ENCODE peak calls at places on chromosomes 5 and 9, in four cellular contexts. A, X, R and O are unnamed samples.

GRCh38 chr5:107658528-107658927 is 12.2 kb downstream of the EFNA5 start:
- DNase-seq in A (no peak), X (no peak), R (no peak), O (no peak)

GRCh38 chr9:35538361-35539234 is 48.7 kb downstream of the RUSC2 start:
- DNase-seq in R (no peak), A (no peak), X (no peak), O (no peak)

GRCh38 chr9:12818431-12819000 is 43.7 kb downstream of the LURAP1L start:
- DNase-seq in X (no peak), A (no peak), R (no peak), O (no peak)

GRCh38 chr9:133099726-133100517 is 21.1 kb downstream of the RALGDS start:
- DNase-seq in A (no peak), R (no peak), X (no peak), O (no peak)

GRCh38 chr5:132656774-132657355 is 1.1 kb upstream of the IL13 start:
- DNase-seq in R (no peak), A (no peak), X (no peak), O (no peak)

GRCh38 chr9:126428524-126429175 is 102.0 kb downstream of the MVB12B start:
- DNase-seq in A (no peak), X (no peak), R (no peak), O (no peak)

GRCh38 chr5:34600118-34600493 is 56.0 kb upstream of the RAI14 start:
- DNase-seq in R (no peak), A (no peak), X (no peak), O (no peak)

GRCh38 chr9:87973122-87973521 is 1.2 kb downstream of the CDK20 start:
- DNase-seq in X (no peak), A (no peak), R (no peak), O (no peak)

GRCh38 chr5:139394654-139395566 is at the start of gene PROB1:
- DNase-seq in A (no peak), X (no peak), R (no peak), O (no peak)

GRCh38 chr5:128905225-128906110 is 59.8 kb upstream of the SLC27A6 start:
- DNase-seq in X (peak), R (no peak), A (peak), O (no peak)

GRCh38 chr9:96203867-96204412 is 98.0 kb downstream of the HSD17B3 start:
- DNase-seq in A (no peak), X (no peak), R (no peak), O (no peak)

GRCh38 chr5:138448481-138449398 is 9.9 kb downstream of the REEP2 start:
- DNase-seq in R (no peak), A (no peak), X (no peak), O (no peak)

GRCh38 chr9:99931155-99931840 is 24.8 kb downstream of the STX17 start:
- DNase-seq in X (no peak), R (no peak), A (no peak), O (no peak)

GRCh38 chr9:99925542-99925941 is 19.1 kb downstream of the STX17 start:
- DNase-seq in A (no peak), R (no peak), X (no peak), O (no peak)

GRCh38 chr9:99929652-99930051 is 23.2 kb downstream of the STX17 start:
- DNase-seq in A (no peak), X (no peak), R (no peak), O (no peak)
- TF ChIP-seq HDAC6 in A (no peak), X (no peak), R (no peak), O (no peak)

GRCh38 chr9:100549048-100549447 is 28.8 kb upstream of the CAVIN4 start:
- DNase-seq in R (no peak), X (no peak), A (no peak), O (no peak)
- TF ChIP-seq HDAC6 in R (no peak), X (no peak), A (no peak), O (no peak)

DNA sequence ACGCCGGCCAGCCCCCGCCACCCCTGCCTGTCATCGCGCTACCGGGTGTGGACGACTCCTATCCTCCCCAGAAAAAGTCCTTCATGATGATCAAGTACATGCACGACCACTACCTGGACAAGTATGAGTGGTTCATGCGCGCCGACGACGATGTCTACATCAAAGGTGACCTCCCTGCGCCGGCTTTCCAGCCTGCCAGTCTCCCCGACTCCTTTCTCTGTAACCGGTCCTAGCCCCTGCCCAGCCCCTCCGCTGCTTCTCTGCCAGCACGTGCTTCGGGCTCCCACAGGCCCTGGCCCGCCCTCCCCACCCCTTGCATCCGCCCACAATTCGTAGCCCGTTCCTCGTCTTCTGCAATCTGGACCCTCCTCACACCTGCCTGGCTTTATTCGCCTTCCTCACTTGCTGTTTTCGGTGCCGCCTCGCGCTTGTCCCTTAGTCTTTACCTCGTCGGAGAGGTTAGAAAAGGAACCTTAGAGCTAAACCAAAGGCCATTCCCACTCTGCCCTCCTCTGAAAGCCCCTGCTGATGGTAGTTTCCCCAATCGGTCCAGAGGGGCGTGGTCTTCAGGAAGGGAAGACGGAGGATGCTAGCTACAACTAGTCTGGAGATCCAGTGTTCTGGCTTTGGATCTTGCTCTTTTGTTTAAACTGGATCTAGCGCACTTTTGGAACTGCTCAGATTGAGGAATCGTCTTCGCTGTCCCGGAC is 1.4 kb downstream of the CHSY3 start:
- DNase-seq in X (no peak), A (no peak), R (no peak), O (peak)
- TF ChIP-seq HDAC6 in X (no peak), A (no peak), R (no peak), O (no peak)

GRCh38 chr5:1037123-1037670 is 28.6 kb downstream of the NKD2 start:
- DNase-seq in R (no peak), X (no peak), A (no peak), O (no peak)
- TF ChIP-seq HDAC6 in R (no peak), X (no peak), A (no peak), O (no peak)

GRCh38 chr5:120139039-120139438 is 325.1 kb upstream of the PRR16 start:
- DNase-seq in X (no peak), R (no peak), A (peak), O (no peak)
- TF ChIP-seq HDAC6 in X (no peak), R (no peak), A (no peak), O (no peak)

GRCh38 chr5:88870280-88870679 is 12.7 kb downstream of the MEF2C start:
- DNase-seq in X (no peak), A (no peak), R (no peak), O (no peak)

GRCh38 chr5:88875609-88876234 is 7.3 kb downstream of the MEF2C start:
- DNase-seq in A (no peak), X (no peak), R (no peak), O (no peak)

GRCh38 chr5:88873447-88873846 is 9.5 kb downstream of the MEF2C start:
- DNase-seq in X (no peak), A (no peak), R (no peak), O (no peak)

GRCh38 chr5:88876714-88877113 is 6.3 kb downstream of the MEF2C start:
- DNase-seq in A (no peak), R (no peak), X (no peak), O (no peak)

GRCh38 chr5:88872971-88873370 is 10.0 kb downstream of the MEF2C start:
- DNase-seq in X (no peak), R (no peak), A (no peak), O (no peak)
- TF ChIP-seq HDAC6 in X (no peak), R (no peak), A (no peak), O (no peak)

GRCh38 chr9:77582572-77583365 is 65.4 kb downstream of the GNA14 start:
- DNase-seq in A (no peak), X (no peak), R (no peak), O (no peak)

GRCh38 chr9:77587036-77587435 is 61.1 kb downstream of the GNA14 start:
- DNase-seq in A (no peak), R (no peak), X (no peak), O (no peak)

GRCh38 chr9:77585335-77585786 is 62.8 kb downstream of the GNA14 start:
- DNase-seq in A (no peak), R (no peak), X (peak), O (no peak)

GRCh38 chr9:77586591-77586990 is 61.5 kb downstream of the GNA14 start:
- DNase-seq in R (no peak), A (no peak), X (no peak), O (no peak)

GRCh38 chr9:77583366-77583626 is 64.8 kb downstream of the GNA14 start:
- DNase-seq in A (no peak), R (no peak), X (no peak), O (no peak)
- TF ChIP-seq HDAC6 in A (no peak), R (no peak), X (no peak), O (no peak)

GRCh38 chr5:143605403-143606005 is 202.0 kb upstream of the NR3C1 start:
- DNase-seq in R (peak), X (no peak), A (no peak), O (no peak)
- TF ChIP-seq HDAC6 in R (no peak), X (no peak), A (no peak), O (no peak)